ENCODE peak calls at places on chromosomes 11 and 22, in five cellular contexts. P, R, S, W and H are unnamed samples.

GRCh38 chr22:27718186-27719032 is 83.1 kb downstream of the MN1 start:
- DNase-seq in W (no peak), R (peak), P (no peak), S (peak), H (no peak)

GRCh38 chr22:19213496-19214473 is 35.2 kb upstream of the SLC25A1 start:
- DNase-seq in S (no peak), R (peak), P (peak), W (no peak), H (no peak)

GRCh38 chr11:69460540-69461257 is 20.8 kb upstream of the LINC01488 start:
- DNase-seq in W (no peak), R (peak), S (no peak), P (no peak), H (no peak)

GRCh38 chr22:22565991-22566390 is 6.9 kb upstream of the PRAME start:
- DNase-seq in W (no peak), S (no peak), R (peak), P (no peak), H (no peak)

GRCh38 chr22:19875061-19875530 is 20.4 kb upstream of the GNB1L start:
- DNase-seq in S (peak), P (no peak), R (no peak), W (no peak), H (no peak)

GRCh38 chr11:420054-420910 is 5.5 kb upstream of the SIGIRR start:
- DNase-seq in W (no peak), R (no peak), P (no peak), S (peak), H (no peak)

GRCh38 chr22:16933924-16934282 is 74.1 kb downstream of the GAB4 start:
- DNase-seq in S (no peak), R (no peak), P (no peak), W (no peak), H (no peak)

GRCh38 chr22:43883012-43883661 is 8.7 kb downstream of the PNPLA5 start:
- DNase-seq in W (peak), R (peak), P (peak), S (peak), H (peak)

GRCh38 chr11:790721-791564 is 1.1 kb upstream of the CEND1 start:
- DNase-seq in S (no peak), P (no peak), W (no peak), R (no peak), H (no peak)

GRCh38 chr11:95920460-95921105 is 3.3 kb downstream of the MTMR2 start:
- DNase-seq in S (no peak), R (peak), P (no peak), W (no peak), H (no peak)

GRCh38 chr11:17238377-17238776 is 30.6 kb upstream of the PIK3C2A start:
- DNase-seq in P (no peak), S (no peak), W (no peak), R (no peak), H (no peak)

GRCh38 chr22:40487663-40488249 is 117.4 kb downstream of the SGSM3 start:
- DNase-seq in W (no peak), S (no peak), P (peak), R (peak), H (no peak)

GRCh38 chr22:36253523-36254490 is 874 bp downstream of the APOL1 start:
- DNase-seq in P (peak), W (no peak), S (no peak), R (peak), H (no peak)

GRCh38 chr11:129608711-129609110 is 206.9 kb upstream of the TMEM45B start:
- DNase-seq in R (no peak), P (no peak), W (no peak), S (no peak), H (no peak)

GRCh38 chr11:14320020-14320419 is 39.0 kb downstream of the RRAS2 start:
- DNase-seq in P (no peak), W (no peak), S (no peak), R (no peak), H (peak)

GRCh38 chr22:48959496-48959895 is 868.2 kb downstream of the BRD1 start:
- DNase-seq in W (no peak), R (no peak), S (no peak), P (no peak), H (no peak)

GRCh38 chr22:25477358-25477757 is 87.1 kb upstream of the GRK3 start:
- DNase-seq in P (no peak), R (no peak), W (no peak), S (no peak), H (no peak)

GRCh38 chr11:30753994-30754393 is 167.8 kb upstream of the MPPED2 start:
- DNase-seq in W (no peak), P (no peak), S (no peak), R (no peak), H (no peak)

GRCh38 chr22:29394931-29395581 is 6.7 kb upstream of the AP1B1 start:
- DNase-seq in R (peak), W (peak), S (peak), P (peak), H (peak)

GRCh38 chr11:75553889-75554257 is 8.2 kb upstream of the SERPINH1 start:
- DNase-seq in P (no peak), S (no peak), W (no peak), R (no peak), H (no peak)

GRCh38 chr11:130418210-130418609 is 10.2 kb downstream of the ADAMTS8 start:
- DNase-seq in R (no peak), W (no peak), P (no peak), S (no peak), H (no peak)

GRCh38 chr11:122101625-122102291 is 14.3 kb downstream of the BLID start:
- DNase-seq in S (peak), R (peak), P (peak), W (no peak), H (no peak)

GRCh38 chr22:37782340-37783168 is 25.2 kb upstream of the GCAT start:
- DNase-seq in S (no peak), P (no peak), R (no peak), W (no peak), H (no peak)

GRCh38 chr22:23219787-23220484 is 39.6 kb downstream of the BCR start:
- DNase-seq in R (peak), P (no peak), S (no peak), W (peak), H (peak)

GRCh38 chr11:119092880-119093665 is 8.4 kb downstream of the HMBS start:
- DNase-seq in R (no peak), W (no peak), P (peak), S (no peak), H (no peak)